ENCODE peak calls at places on chromosome 16, in five cellular contexts. One of them, this sample, is unnamed.

GRCh38 chr16:58859958-58860669 is 126.0 kb upstream of the GOT2 start:
- DNase-seq in K562: peak
- DNase-seq in GM12878: no peak
- DNase-seq in IMR-90: no peak
- DNase-seq in A549: no peak
- DNase-seq in this sample: peak

GRCh38 chr16:57109500-57110105 is 17.2 kb downstream of the CPNE2 start:
- DNase-seq in GM12878: no peak
- DNase-seq in A549: no peak
- DNase-seq in IMR-90: no peak
- DNase-seq in K562: no peak
- DNase-seq in this sample: no peak

GRCh38 chr16:4511441-4512082 is 27.0 kb downstream of the CDIP1 start:
- DNase-seq in GM12878: no peak
- DNase-seq in A549: peak
- DNase-seq in K562: peak
- DNase-seq in IMR-90: peak
- DNase-seq in this sample: peak

GRCh38 chr16:58040945-58041627 is 15.5 kb downstream of the MMP15 start:
- DNase-seq in A549: no peak
- DNase-seq in IMR-90: no peak
- DNase-seq in GM12878: no peak
- DNase-seq in K562: no peak
- DNase-seq in this sample: peak

GRCh38 chr16:23509763-23510153 is 536 bp downstream of the GGA2 start:
- DNase-seq in IMR-90: peak
- DNase-seq in K562: peak
- DNase-seq in GM12878: no peak
- DNase-seq in A549: no peak
- DNase-seq in this sample: no peak

GRCh38 chr16:7086842-7087616 is 245.6 kb upstream of the RBFOX1 start:
- DNase-seq in K562: peak
- DNase-seq in A549: peak
- DNase-seq in IMR-90: no peak
- DNase-seq in GM12878: no peak
- DNase-seq in this sample: peak

GRCh38 chr16:30068750-30069574 is 3.4 kb downstream of the ALDOA start:
- DNase-seq in A549: peak
- DNase-seq in K562: no peak
- DNase-seq in GM12878: no peak
- DNase-seq in IMR-90: no peak
- DNase-seq in this sample: peak

GRCh38 chr16:10080031-10080772 is 102.0 kb downstream of the GRIN2A start:
- DNase-seq in A549: no peak
- DNase-seq in GM12878: no peak
- DNase-seq in K562: peak
- DNase-seq in IMR-90: no peak
- DNase-seq in this sample: peak

GRCh38 chr16:73228649-73229048 is 180.7 kb upstream of the ZFHX3 start:
- DNase-seq in GM12878: no peak
- DNase-seq in IMR-90: peak
- DNase-seq in K562: no peak
- DNase-seq in A549: no peak
- DNase-seq in this sample: no peak

GRCh38 chr16:22898874-22899348 is 84.9 kb downstream of the HS3ST2 start:
- DNase-seq in A549: peak
- DNase-seq in K562: peak
- DNase-seq in GM12878: peak
- DNase-seq in IMR-90: peak
- DNase-seq in this sample: peak

GRCh38 chr16:10048850-10049249 is 133.4 kb downstream of the GRIN2A start:
- DNase-seq in GM12878: no peak
- DNase-seq in K562: no peak
- DNase-seq in A549: no peak
- DNase-seq in IMR-90: no peak
- DNase-seq in this sample: no peak

GRCh38 chr16:71645450-71645849 is 19.5 kb downstream of the MARVELD3 start:
- DNase-seq in IMR-90: peak
- DNase-seq in A549: peak
- DNase-seq in GM12878: no peak
- DNase-seq in K562: peak
- DNase-seq in this sample: peak

GRCh38 chr16:86048221-86048620 is 149.3 kb downstream of the IRF8 start:
- DNase-seq in IMR-90: no peak
- DNase-seq in GM12878: no peak
- DNase-seq in A549: no peak
- DNase-seq in K562: no peak
- DNase-seq in this sample: no peak

GRCh38 chr16:30609002-30609927 is 924 bp downstream of the ZNF689 start:
- DNase-seq in K562: peak
- DNase-seq in A549: no peak
- DNase-seq in GM12878: no peak
- DNase-seq in IMR-90: peak
- DNase-seq in this sample: peak

GRCh38 chr16:80300876-80301275 is 239.9 kb upstream of the DYNLRB2 start:
- DNase-seq in K562: no peak
- DNase-seq in IMR-90: peak
- DNase-seq in A549: no peak
- DNase-seq in GM12878: no peak
- DNase-seq in this sample: no peak

GRCh38 chr16:80296034-80296433 is 244.8 kb upstream of the DYNLRB2 start:
- DNase-seq in GM12878: no peak
- DNase-seq in IMR-90: no peak
- DNase-seq in K562: no peak
- DNase-seq in A549: no peak
- DNase-seq in this sample: no peak

GRCh38 chr16:80300456-80300855 is 240.3 kb upstream of the DYNLRB2 start:
- DNase-seq in K562: no peak
- DNase-seq in A549: no peak
- DNase-seq in IMR-90: no peak
- DNase-seq in GM12878: no peak
- DNase-seq in this sample: no peak

GRCh38 chr16:80298676-80299075 is 242.1 kb upstream of the DYNLRB2 start:
- DNase-seq in K562: no peak
- DNase-seq in IMR-90: no peak
- DNase-seq in GM12878: no peak
- DNase-seq in A549: no peak
- DNase-seq in this sample: no peak

GRCh38 chr16:80299416-80299815 is 241.4 kb upstream of the DYNLRB2 start:
- DNase-seq in GM12878: no peak
- DNase-seq in A549: no peak
- DNase-seq in IMR-90: no peak
- DNase-seq in K562: no peak
- DNase-seq in this sample: no peak
- H3K4me3 ChIP-seq in GM12878: no peak
- H3K4me3 ChIP-seq in A549: no peak
- H3K4me3 ChIP-seq in IMR-90: no peak
- H3K4me3 ChIP-seq in K562: no peak
- H3K4me3 ChIP-seq in this sample: no peak

GRCh38 chr16:66135838-66136237 is 230.7 kb upstream of the CDH5 start:
- DNase-seq in GM12878: no peak
- DNase-seq in K562: no peak
- DNase-seq in A549: no peak
- DNase-seq in IMR-90: no peak
- DNase-seq in this sample: no peak

GRCh38 chr16:66133641-66134402 is 232.7 kb upstream of the CDH5 start:
- DNase-seq in GM12878: no peak
- DNase-seq in IMR-90: peak
- DNase-seq in A549: no peak
- DNase-seq in K562: no peak
- DNase-seq in this sample: no peak

GRCh38 chr16:66137853-66138252 is 228.6 kb upstream of the CDH5 start:
- DNase-seq in A549: no peak
- DNase-seq in GM12878: no peak
- DNase-seq in K562: no peak
- DNase-seq in IMR-90: no peak
- DNase-seq in this sample: no peak

GRCh38 chr16:66134875-66135274 is 231.6 kb upstream of the CDH5 start:
- DNase-seq in K562: no peak
- DNase-seq in A549: no peak
- DNase-seq in GM12878: no peak
- DNase-seq in IMR-90: no peak
- DNase-seq in this sample: peak

DNA sequence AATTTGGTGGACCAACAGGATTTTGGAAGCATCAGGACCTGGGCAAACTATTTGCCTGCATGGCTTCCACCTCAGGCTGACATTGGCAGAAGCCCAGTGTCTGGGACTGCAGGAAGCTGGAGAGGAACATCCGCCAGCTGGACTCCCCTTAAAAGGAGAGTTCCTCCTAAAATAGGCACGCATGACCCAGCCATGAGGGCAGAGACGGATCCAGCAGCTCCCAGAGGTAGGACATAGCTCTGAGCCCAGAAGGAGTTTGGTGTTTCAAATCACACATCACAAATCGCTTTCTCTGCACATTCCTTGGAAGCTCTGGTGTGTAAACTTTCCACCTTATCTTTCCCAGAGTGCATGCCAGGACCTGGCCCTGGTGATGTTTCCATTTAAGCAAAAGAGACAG is 231.1 kb upstream of the CDH5 start:
- DNase-seq in A549: no peak
- DNase-seq in K562: no peak
- DNase-seq in IMR-90: peak
- DNase-seq in GM12878: no peak
- DNase-seq in this sample: no peak
- TF ChIP-seq RCOR1 in A549: no peak
- TF ChIP-seq RCOR1 in K562: no peak
- TF ChIP-seq RCOR1 in IMR-90: no peak
- TF ChIP-seq RCOR1 in GM12878: no peak
- TF ChIP-seq RCOR1 in this sample: no peak

GRCh38 chr16:87950765-87951549 is at the start of gene BANP:
- DNase-seq in K562: peak
- DNase-seq in IMR-90: peak
- DNase-seq in A549: peak
- DNase-seq in GM12878: peak
- DNase-seq in this sample: peak

GRCh38 chr16:87948119-87948545 is 3.1 kb upstream of the BANP start:
- DNase-seq in K562: no peak
- DNase-seq in GM12878: no peak
- DNase-seq in IMR-90: no peak
- DNase-seq in A549: no peak
- DNase-seq in this sample: no peak

GRCh38 chr16:87947356-87948118 is 3.7 kb upstream of the BANP start:
- DNase-seq in IMR-90: no peak
- DNase-seq in K562: no peak
- DNase-seq in GM12878: no peak
- DNase-seq in A549: no peak
- DNase-seq in this sample: no peak

GRCh38 chr16:87948735-87949070 is 2.5 kb upstream of the BANP start:
- DNase-seq in IMR-90: no peak
- DNase-seq in A549: no peak
- DNase-seq in GM12878: no peak
- DNase-seq in K562: no peak
- DNase-seq in this sample: no peak

GRCh38 chr16:87949071-87949744 is 2.0 kb upstream of the BANP start:
- DNase-seq in GM12878: no peak
- DNase-seq in A549: no peak
- DNase-seq in K562: no peak
- DNase-seq in IMR-90: no peak
- DNase-seq in this sample: no peak
- H3K4me3 ChIP-seq in GM12878: no peak
- H3K4me3 ChIP-seq in A549: peak
- H3K4me3 ChIP-seq in K562: no peak
- H3K4me3 ChIP-seq in IMR-90: no peak
- H3K4me3 ChIP-seq in this sample: no peak

GRCh38 chr16:890217-890616 is 80.6 kb downstream of the LMF1 start:
- DNase-seq in A549: no peak
- DNase-seq in GM12878: no peak
- DNase-seq in K562: peak
- DNase-seq in IMR-90: no peak
- DNase-seq in this sample: no peak

GRCh38 chr16:887846-888245 is 82.9 kb downstream of the LMF1 start:
- DNase-seq in IMR-90: no peak
- DNase-seq in GM12878: no peak
- DNase-seq in A549: no peak
- DNase-seq in K562: no peak
- DNase-seq in this sample: no peak

GRCh38 chr16:889586-889985 is 81.2 kb downstream of the LMF1 start:
- DNase-seq in GM12878: no peak
- DNase-seq in IMR-90: no peak
- DNase-seq in K562: no peak
- DNase-seq in A549: no peak
- DNase-seq in this sample: no peak

GRCh38 chr16:890716-891352 is 80.0 kb downstream of the LMF1 start:
- DNase-seq in IMR-90: no peak
- DNase-seq in A549: no peak
- DNase-seq in GM12878: no peak
- DNase-seq in K562: no peak
- DNase-seq in this sample: no peak

DNA sequence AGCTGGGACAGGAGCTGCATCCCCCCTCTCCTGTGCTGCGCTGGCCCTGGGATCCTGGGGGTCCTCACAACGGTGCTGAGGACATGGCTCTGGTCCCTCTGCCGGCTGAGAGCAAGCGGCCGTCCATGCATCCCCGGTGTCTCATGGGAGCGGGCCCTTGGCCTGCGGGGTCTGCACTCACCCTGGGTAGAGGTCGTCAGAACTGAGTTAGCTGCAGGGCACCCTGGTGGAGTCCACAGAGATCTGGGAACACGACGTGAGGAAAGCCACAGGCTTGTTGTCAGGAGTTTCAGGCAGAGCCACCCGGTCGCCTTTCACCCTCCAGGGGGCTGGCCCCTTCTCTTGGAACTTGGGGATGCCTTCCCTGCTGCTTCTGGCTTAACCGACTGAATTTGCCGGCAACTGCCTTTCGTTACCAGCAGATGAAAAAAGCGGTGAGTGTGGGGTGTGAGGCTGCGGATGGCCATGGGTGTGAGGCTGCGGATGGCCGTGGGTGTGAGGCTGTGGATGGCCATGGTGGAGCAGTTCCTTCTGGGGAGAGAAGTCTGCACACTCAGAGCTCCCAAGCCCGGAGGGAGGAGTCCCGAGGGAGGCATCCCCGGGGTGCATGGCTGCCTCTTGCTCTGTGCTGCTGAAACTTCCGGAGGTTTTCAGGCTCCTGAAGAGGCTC is 81.7 kb downstream of the LMF1 start:
- DNase-seq in K562: no peak
- DNase-seq in A549: no peak
- DNase-seq in IMR-90: no peak
- DNase-seq in GM12878: no peak
- DNase-seq in this sample: no peak
- TF ChIP-seq RCOR1 in K562: no peak
- TF ChIP-seq RCOR1 in A549: no peak
- TF ChIP-seq RCOR1 in IMR-90: no peak
- TF ChIP-seq RCOR1 in GM12878: no peak
- TF ChIP-seq RCOR1 in this sample: no peak

This sample was measured in SK-N-SH.